ENCODE peak calls at places on chromosome 19, in five cellular contexts. Z is cardiac muscle cell, Q is left lung, G is MM.1S, D is tibial artery. N is an unnamed sample. For H3K4me1, the result is how much of the 10 kb centered on the place peaks cover.

GRCh38 chr19:48271531-48272151 is 1.8 kb downstream of the ZNF114 start:
- DNase-seq in Z (peak), D (no peak), Q (peak), G (no peak), N (peak)

GRCh38 chr19:31337007-31337914 is 12.0 kb downstream of the TSHZ3 start:
- DNase-seq in G (no peak), Z (no peak), D (no peak), Q (no peak), N (no peak)

GRCh38 chr19:14577885-14578427 is 4.9 kb upstream of the CLEC17A start:
- DNase-seq in Z (no peak), Q (no peak), G (no peak), D (no peak), N (no peak)

GRCh38 chr19:14352526-14352925 is 28.7 kb upstream of the ADGRE5 start:
- DNase-seq in Q (no peak), G (no peak), Z (no peak), D (no peak), N (no peak)

GRCh38 chr19:1027020-1027952 is 878 bp downstream of the CNN2 start:
- DNase-seq in D (no peak), Z (peak), G (peak), Q (no peak), N (no peak)

GRCh38 chr19:45154064-45154827 is 6.5 kb downstream of the NKPD1 start:
- DNase-seq in G (no peak), D (no peak), Z (peak), Q (no peak), N (peak)

GRCh38 chr19:27780367-27781065 is 1432.4 kb downstream of the UQCRFS1 start:
- DNase-seq in G (no peak), Q (no peak), Z (no peak), D (no peak), N (no peak)

GRCh38 chr19:57578487-57579205 is at the start of gene ZNF416:
- DNase-seq in Z (peak), Q (peak), G (peak), D (peak), N (peak)

GRCh38 chr19:9752701-9753443 is 15.7 kb downstream of the ZNF846 start:
- DNase-seq in Z (no peak), Q (no peak), D (no peak), G (no peak), N (no peak)

GRCh38 chr19:48290341-48290922 is 20.6 kb downstream of the ZNF114 start:
- DNase-seq in D (no peak), Q (no peak), Z (peak), G (no peak), N (no peak)

GRCh38 chr19:50465986-50466771 is 10.1 kb upstream of the EMC10 start:
- DNase-seq in Q (peak), G (no peak), D (no peak), Z (no peak), N (no peak)

GRCh38 chr19:54426291-54426918 is 11.1 kb downstream of the TTYH1 start:
- DNase-seq in Z (no peak), D (no peak), G (no peak), Q (no peak), N (peak)

GRCh38 chr19:13984186-13984585 is 21.9 kb downstream of the RFX1 start:
- DNase-seq in Q (no peak), Z (no peak), D (no peak), G (no peak), N (no peak)

GRCh38 chr19:37334179-37335071 is 36.5 kb upstream of the ZNF527 start:
- DNase-seq in G (peak), D (peak), Z (peak), Q (peak), N (peak)

GRCh38 chr19:38392707-38393308 is 4.3 kb downstream of the SPRED3 start:
- DNase-seq in Q (no peak), Z (peak), D (no peak), G (no peak), N (no peak)

GRCh38 chr19:5957132-5957531 is 20.8 kb downstream of the RANBP3 start:
- DNase-seq in Z (no peak), Q (no peak), G (no peak), D (no peak), N (no peak)

GRCh38 chr19:13849991-13850909 is 26.7 kb upstream of the NANOS3 start:
- DNase-seq in D (peak), Q (peak), Z (peak), G (peak), N (peak)

GRCh38 chr19:6501740-6502648 is at the start of gene TUBB4A:
- DNase-seq in G (no peak), Z (no peak), Q (no peak), D (no peak), N (no peak)

GRCh38 chr19:52748336-52748950 is 13.6 kb upstream of the ZNF611 start:
- DNase-seq in Q (no peak), Z (peak), D (no peak), G (no peak), N (no peak)

GRCh38 chr19:6610934-6611370 is 20.0 kb upstream of the CD70 start:
- DNase-seq in G (no peak), Q (no peak), Z (peak), D (no peak), N (no peak)

DNA sequence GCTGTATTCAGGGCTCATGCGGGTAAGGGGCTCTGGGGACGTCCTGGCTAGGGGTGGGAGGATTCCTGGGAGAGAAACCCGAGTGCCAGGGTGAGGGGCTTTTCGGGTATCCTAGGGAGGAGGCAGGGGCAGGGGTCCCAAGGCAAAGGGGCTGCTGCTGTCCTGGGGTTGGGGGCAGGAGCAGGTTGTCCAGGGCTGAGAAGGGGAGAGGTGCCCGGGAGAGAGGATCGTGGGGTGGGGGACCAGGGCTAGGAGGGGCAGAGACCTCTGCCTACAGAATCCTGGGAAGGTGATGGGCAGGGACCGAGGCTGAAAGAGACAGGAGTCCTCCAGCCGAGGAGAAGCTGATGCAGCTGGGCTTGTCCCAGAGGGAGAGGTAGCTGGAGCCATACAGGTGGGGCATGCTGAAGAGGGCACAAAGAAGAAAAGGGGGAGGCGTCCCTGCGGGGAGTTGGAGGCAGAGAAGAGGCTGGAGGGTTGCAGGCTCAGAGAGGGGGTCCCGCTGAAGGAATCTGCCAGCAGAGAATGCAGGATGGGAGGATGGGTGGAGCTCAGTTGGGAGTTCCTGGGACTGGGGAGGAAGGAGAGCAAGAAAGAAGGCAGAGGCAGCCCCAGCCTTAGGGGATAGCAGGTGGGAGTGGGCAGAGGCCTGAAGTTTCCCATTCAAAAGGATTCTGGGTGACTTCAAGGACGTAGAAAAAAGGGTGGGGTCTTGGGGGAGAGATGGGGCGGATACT is 569 bp downstream of the CYP2S1 start:
- DNase-seq in D (no peak), Z (no peak), G (no peak), Q (no peak), N (no peak)
- H3K27ac ChIP-seq in D (no peak), Z (no peak), G (no peak), Q (no peak), N (no peak)

GRCh38 chr19:19157808-19158207 is 12.3 kb downstream of the MEF2B start:
- DNase-seq in G (no peak), Q (no peak), Z (no peak), D (no peak), N (no peak)
- H3K4me1 ChIP-seq in G (under half), Q (under half), Z (under half), D (under half), N (under half)

DNA sequence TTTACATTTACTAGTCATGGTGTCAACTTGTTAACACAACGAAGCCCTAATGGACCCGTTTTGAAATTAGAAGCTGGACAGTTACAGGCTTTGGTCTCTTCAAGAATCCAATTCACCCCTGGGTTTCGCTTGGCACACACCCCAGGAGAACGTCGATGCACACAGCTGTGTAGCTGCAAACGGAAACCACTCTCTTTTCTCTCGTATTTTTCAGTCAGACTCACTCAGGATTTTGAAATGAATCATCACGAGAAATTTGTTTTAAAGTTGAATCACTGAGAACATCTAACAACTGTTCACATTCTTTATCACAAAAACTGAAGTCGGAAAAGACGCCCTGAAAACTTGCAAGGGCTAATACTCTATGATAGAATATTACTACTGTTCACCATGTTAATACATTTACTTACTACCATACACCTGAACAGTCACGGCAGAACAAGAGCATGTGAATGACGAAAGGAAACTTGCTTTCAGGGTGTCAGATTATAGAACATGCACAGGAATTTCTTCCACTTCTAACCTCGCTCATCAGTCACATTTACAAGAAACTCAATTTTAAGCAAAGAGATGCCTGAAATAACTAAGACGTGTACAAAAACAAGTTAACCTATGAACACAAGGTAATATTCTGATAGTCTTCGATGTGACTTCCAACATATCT is 4.7 kb downstream of the PNMA8A start:
- DNase-seq in D (peak), G (peak), Q (no peak), Z (peak), N (peak)
- H3K4me3 ChIP-seq in D (peak), G (no peak), Q (no peak), Z (no peak), N (no peak)

DNA sequence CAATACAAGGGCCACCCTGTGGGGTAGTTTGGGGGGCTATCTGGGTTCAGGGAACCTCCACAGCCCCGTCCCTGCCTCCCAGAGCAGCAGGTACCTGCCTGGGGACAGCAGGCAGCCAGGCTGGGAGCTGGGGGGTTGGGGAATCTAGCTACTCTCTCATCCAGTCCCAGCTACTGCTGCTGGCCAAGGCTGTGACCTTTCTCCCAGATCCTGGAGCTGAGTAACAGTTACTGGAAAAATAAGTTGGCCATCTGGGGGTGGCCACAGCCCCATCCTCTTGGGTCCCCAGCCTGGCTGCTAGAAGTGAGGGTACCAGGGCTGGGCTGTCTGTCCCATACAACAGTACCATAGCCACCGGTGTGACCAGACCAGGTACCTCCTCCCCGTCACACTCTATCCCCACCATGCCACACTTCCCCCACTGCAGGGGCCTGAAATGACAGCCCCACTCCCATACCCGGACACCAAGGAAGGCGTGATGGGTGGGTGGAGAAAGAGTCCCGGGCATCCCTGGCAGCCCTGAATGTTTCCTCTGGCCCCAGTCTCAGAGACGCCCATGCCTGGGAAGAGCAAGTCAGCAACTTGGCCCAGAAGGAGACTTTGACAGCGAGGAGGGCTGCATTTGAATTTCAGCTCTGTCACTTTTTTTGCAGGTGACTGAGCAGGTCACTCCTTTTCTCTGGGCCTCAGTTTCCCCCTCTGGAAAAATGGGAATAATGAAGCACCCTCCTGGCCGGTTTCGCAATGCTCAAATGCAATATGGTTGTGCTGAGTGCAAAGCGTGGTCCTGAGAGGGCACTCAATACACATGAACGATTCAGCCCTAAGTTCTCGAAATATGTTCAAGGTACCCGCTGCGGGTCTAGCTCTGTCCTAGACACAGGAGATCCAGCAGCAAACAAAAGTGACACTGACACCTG is 30.7 kb upstream of the NFIC start:
- DNase-seq in G (no peak), D (peak), Z (peak), Q (no peak), N (no peak)
- H3K27ac ChIP-seq in G (no peak), D (peak), Z (no peak), Q (peak), N (peak)

GRCh38 chr19:41323430-41324125 is 13.6 kb downstream of the CCDC97 start:
- DNase-seq in G (no peak), D (peak), Q (peak), Z (peak), N (peak)
- H3K4me1 ChIP-seq in G (under half), D (half or more), Q (half or more), Z (under half), N (under half)

DNA sequence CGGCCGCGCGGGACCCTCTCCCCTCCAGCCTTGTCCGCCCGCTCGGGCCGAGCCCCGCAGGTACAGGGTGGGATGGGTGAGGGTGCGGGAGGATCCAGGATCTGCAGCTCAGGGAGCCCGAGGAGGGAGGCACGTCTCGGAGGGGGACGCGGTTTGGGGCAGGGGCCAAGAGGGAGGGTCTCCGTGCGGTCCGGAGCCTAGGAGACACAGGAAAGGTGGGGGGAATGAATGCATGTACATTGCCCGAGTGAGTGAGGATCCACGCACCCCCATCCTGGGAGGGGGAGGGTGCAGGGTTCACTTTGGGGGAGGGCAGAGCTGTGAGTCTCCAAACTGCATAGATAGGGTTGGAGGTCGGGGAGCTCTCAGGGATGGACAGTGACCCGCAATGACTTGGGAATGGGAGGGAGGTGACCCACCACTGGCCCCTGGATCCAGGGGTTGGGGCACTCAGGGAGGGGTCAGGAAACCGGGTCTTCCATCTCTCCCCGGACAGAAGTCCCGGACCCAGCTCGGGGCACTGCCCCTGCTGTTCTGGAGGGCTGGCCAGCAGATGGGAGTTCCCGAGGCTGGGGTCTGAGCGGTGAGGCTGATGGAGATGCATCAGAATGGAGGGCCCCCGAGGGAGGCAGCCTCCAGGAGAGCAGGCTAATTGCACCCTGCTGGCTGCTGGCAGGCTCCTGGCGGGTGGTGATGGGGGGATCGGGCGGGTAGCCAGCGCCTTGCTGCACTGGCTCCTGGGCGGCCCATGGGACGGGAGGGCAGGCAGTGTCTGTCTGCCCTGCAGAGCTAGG is 548 bp downstream of the KCNN1 start:
- DNase-seq in Q (no peak), D (no peak), Z (no peak), G (no peak), N (no peak)
- H3K4me3 ChIP-seq in Q (no peak), D (no peak), Z (peak), G (no peak), N (no peak)